ENCODE peak calls at places on chromosomes 7 and 10, in ten cellular contexts. Y is left ventricle myocardium inferior, T is HFF-Myc, H is heart right ventricle, G is lower leg skin, L is cardiac muscle cell, D is WTC11, V is BE2C, U is GM06990, Q is astrocyte of the spinal cord. C is an unnamed sample.

GRCh38 chr7:123819001-123819400 is 26.0 kb upstream of the HYAL4 start:
- DNase-seq in Y (no peak), T (no peak), H (no peak), G (no peak), L (no peak), D (no peak), V (no peak), U (no peak), Q (no peak), C (no peak)

GRCh38 chr7:119197872-119198527 is 973.5 kb downstream of the ANKRD7 start:
- DNase-seq in Y (no peak), T (no peak), H (no peak), G (peak), L (peak), D (peak), V (peak), U (peak), Q (peak), C (peak)

GRCh38 chr10:30034433-30035137 is 24.8 kb downstream of the JCAD start:
- DNase-seq in Y (no peak), T (no peak), H (no peak), G (no peak), L (no peak), D (no peak), V (no peak), U (peak), Q (no peak), C (no peak)

GRCh38 chr7:15937571-15937970 is 251.1 kb upstream of the MEOX2 start:
- DNase-seq in Y (no peak), T (no peak), H (no peak), G (no peak), L (peak), D (no peak), V (no peak), U (no peak), Q (no peak), C (no peak)

GRCh38 chr10:116699783-116700150 is 42.6 kb downstream of the HSPA12A start:
- DNase-seq in Y (no peak), T (no peak), H (no peak), G (no peak), L (no peak), D (no peak), V (no peak), U (no peak), Q (no peak), C (no peak)

GRCh38 chr7:85320699-85321476 is 134.0 kb upstream of the SEMA3D start:
- DNase-seq in Y (no peak), T (no peak), H (no peak), G (no peak), L (no peak), D (no peak), V (peak), U (no peak), Q (no peak), C (no peak)

GRCh38 chr7:92809397-92810241 is 26.8 kb downstream of the CDK6 start:
- DNase-seq in Y (peak), T (peak), H (no peak), G (no peak), L (peak), D (peak), V (peak), U (peak), Q (peak), C (peak)

GRCh38 chr10:117499248-117500105 is 43.1 kb upstream of the EMX2 start:
- DNase-seq in Y (no peak), T (no peak), H (no peak), G (peak), L (peak), D (no peak), V (no peak), U (no peak), Q (no peak), C (no peak)

GRCh38 chr10:3919676-3920308 is 134.8 kb upstream of the KLF6 start:
- DNase-seq in Y (no peak), T (no peak), H (no peak), G (no peak), L (no peak), D (no peak), V (no peak), U (no peak), Q (no peak), C (no peak)

GRCh38 chr7:64868469-64868868 is 34.6 kb upstream of the ZNF273 start:
- DNase-seq in Y (no peak), T (no peak), H (no peak), G (no peak), L (no peak), D (no peak), V (no peak), U (no peak), Q (no peak), C (no peak)

GRCh38 chr10:128116851-128117615 is 9.2 kb downstream of the MKI67 start:
- DNase-seq in Y (no peak), T (no peak), H (no peak), G (no peak), L (no peak), D (peak), V (no peak), U (no peak), Q (no peak), C (no peak)
- TF ChIP-seq CTCF in Y (no peak), T (peak), H (no peak), G (no peak), L (peak), D (peak), V (peak), U (peak), Q (peak), C (no peak)

GRCh38 chr10:62264702-62265436 is 3.8 kb downstream of the RTKN2 start:
- DNase-seq in Y (no peak), T (peak), H (no peak), G (no peak), L (peak), D (no peak), V (no peak), U (no peak), Q (peak), C (peak)
- TF ChIP-seq CTCF in Y (peak), T (peak), H (peak), G (no peak), L (peak), D (peak), V (peak), U (peak), Q (peak), C (peak)

DNA sequence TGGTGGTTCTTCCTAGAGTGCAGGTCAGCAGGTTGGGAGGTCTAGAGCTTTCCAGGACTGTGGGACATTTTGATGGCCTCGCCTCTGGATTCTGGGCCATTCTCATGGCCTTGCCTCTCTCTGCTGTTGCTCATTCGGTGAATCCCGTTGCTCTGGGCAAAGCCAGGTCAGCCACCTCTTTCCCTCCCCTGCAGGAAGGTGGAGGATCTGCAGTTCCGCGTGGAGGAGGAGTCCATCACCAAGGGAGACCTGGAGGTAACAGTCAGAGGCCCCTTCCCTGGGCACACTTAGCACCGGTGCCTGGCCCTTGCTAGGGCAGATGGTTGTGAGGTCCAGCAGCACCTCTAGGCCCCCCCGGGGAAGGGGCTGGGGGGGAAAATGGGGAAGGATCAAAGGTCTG is 74.9 kb downstream of the CLIP2 start:
- DNase-seq in Y (no peak), T (no peak), H (no peak), G (no peak), L (no peak), D (peak), V (no peak), U (no peak), Q (no peak), C (no peak)
- TF ChIP-seq CTCF in Y (no peak), T (peak), H (no peak), G (no peak), L (peak), D (no peak), V (peak), U (no peak), Q (peak), C (peak)

GRCh38 chr10:15439381-15439837 is 68.3 kb upstream of the FAM171A1 start:
- DNase-seq in Y (peak), T (no peak), H (peak), G (no peak), L (peak), D (peak), V (no peak), U (no peak), Q (peak), C (no peak)
- TF ChIP-seq CTCF in Y (peak), T (peak), H (no peak), G (no peak), L (peak), D (no peak), V (peak), U (no peak), Q (peak), C (peak)

GRCh38 chr10:25666276-25666675 is 267.8 kb upstream of the MYO3A start:
- DNase-seq in Y (no peak), T (no peak), H (no peak), G (no peak), L (peak), D (no peak), V (no peak), U (no peak), Q (peak), C (no peak)
- TF ChIP-seq CTCF in Y (no peak), T (no peak), H (no peak), G (no peak), L (no peak), D (no peak), V (no peak), U (no peak), Q (no peak), C (no peak)

GRCh38 chr7:132087421-132087820 is 488.8 kb downstream of the PLXNA4 start:
- DNase-seq in Y (no peak), T (no peak), H (no peak), G (peak), L (no peak), D (no peak), V (no peak), U (no peak), Q (no peak), C (no peak)

GRCh38 chr7:132080967-132081668 is 495.2 kb downstream of the PLXNA4 start:
- DNase-seq in Y (no peak), T (no peak), H (no peak), G (peak), L (peak), D (no peak), V (no peak), U (no peak), Q (peak), C (no peak)

GRCh38 chr7:132081686-132082085 is 494.6 kb downstream of the PLXNA4 start:
- DNase-seq in Y (no peak), T (no peak), H (no peak), G (peak), L (no peak), D (no peak), V (no peak), U (no peak), Q (no peak), C (no peak)

GRCh38 chr7:132083126-132084123 is 492.8 kb downstream of the PLXNA4 start:
- DNase-seq in Y (no peak), T (no peak), H (no peak), G (peak), L (no peak), D (no peak), V (no peak), U (no peak), Q (no peak), C (no peak)

DNA sequence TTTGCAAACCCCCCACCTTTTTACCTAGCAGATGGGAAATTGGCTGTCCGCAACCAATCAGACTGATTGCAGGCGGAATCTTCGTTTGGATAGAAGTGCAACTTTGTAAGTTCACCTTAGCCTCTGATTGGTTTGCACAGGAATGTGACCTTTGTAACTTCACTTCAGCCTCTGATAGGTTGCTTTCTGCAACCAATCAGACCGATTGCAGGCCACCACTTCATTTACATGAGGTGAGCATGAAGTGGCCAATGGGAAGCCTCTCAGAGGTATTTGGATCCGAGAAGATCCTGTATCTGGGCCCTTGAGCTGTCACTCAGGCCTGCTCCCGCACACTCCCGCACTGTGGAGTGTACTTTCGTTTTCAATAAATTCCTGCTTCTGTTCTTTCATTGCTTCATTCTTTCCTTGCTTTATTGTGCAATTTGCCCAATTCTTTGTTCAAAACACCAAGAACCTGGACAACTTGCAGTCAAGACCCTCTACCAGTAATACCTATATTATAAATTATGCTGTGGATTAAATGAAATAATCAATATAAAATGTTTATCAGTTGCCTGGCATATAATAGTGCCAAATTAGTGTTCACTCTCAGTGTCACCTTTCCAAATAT is 491.4 kb downstream of the PLXNA4 start:
- DNase-seq in Y (no peak), T (no peak), H (no peak), G (peak), L (peak), D (no peak), V (no peak), U (no peak), Q (no peak), C (no peak)
- TF ChIP-seq CTCF in Y (no peak), T (no peak), H (no peak), G (no peak), L (no peak), D (no peak), V (no peak), U (no peak), Q (no peak), C (no peak)

GRCh38 chr10:35037104-35037503 is 53.0 kb downstream of the CUL2 start:
- DNase-seq in Y (no peak), T (no peak), H (no peak), G (no peak), L (no peak), D (no peak), V (no peak), U (no peak), Q (no peak), C (no peak)
- TF ChIP-seq CTCF in Y (no peak), T (no peak), H (no peak), G (no peak), L (no peak), D (no peak), V (no peak), U (no peak), Q (no peak), C (no peak)

DNA sequence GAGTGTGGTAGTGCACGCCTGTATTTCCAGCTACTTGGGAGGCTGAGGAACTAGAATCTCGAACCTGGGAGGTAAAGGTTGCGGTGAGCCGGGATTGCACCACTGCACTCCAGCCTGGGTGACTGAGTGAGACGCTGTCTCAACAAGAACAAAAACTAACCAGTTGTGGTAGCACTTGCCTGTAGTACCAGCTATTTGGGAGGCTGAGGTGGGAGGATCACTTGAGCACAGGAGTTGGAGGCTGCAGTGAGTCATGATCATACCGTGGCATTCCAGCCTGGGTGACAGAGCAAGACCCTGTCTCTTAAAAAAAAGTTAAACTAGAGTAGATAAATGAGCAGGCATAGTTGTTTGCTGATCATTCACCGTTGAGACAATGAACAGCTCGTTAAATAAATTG is 48.9 kb downstream of the CUX1 start:
- DNase-seq in Y (no peak), T (no peak), H (no peak), G (no peak), L (no peak), D (no peak), V (no peak), U (no peak), Q (no peak), C (no peak)
- TF ChIP-seq CTCF in Y (no peak), T (no peak), H (no peak), G (no peak), L (no peak), D (no peak), V (no peak), U (no peak), Q (no peak), C (no peak)

GRCh38 chr7:2482725-2483451 is 6.7 kb upstream of the GRIFIN start:
- DNase-seq in Y (no peak), T (no peak), H (no peak), G (no peak), L (no peak), D (no peak), V (no peak), U (no peak), Q (no peak), C (no peak)
- TF ChIP-seq CTCF in Y (no peak), T (peak), H (no peak), G (no peak), L (no peak), D (no peak), V (peak), U (peak), Q (no peak), C (no peak)

DNA sequence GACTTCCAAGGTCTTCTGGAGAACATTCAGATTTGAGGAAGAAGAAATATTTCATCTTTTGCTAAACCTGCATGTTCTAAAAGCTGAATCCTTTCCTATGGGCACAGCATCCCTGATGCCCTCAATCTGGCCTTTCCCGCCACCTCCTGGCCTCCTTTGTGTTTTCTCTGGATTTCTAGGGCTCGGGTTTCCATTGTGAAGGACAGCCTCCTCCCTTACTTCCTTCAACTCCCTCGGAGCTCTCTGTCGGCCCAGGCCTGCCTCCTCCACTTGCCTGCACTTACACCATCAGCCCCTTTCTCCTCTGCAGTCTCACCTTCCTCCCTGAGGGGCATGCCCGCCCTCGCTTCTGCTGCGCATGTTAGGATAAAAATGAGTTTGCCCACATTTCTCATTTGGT is 75.4 kb downstream of the WIPF3 start:
- DNase-seq in Y (no peak), T (no peak), H (no peak), G (no peak), L (no peak), D (peak), V (no peak), U (no peak), Q (no peak), C (peak)
- TF ChIP-seq CTCF in Y (no peak), T (no peak), H (no peak), G (no peak), L (no peak), D (no peak), V (no peak), U (no peak), Q (no peak), C (no peak)